ENCODE peak calls at places on chromosomes 16 and 17, in eight cellular contexts. J is effector memory CD8-positive, alpha-beta T cell; X is heart right ventricle; L is fibroblast of lung; F is globus pallidus; A is sigmoid colon; R is T-helper 9 cell; K is stimulated activated CD4-positive, alpha-beta T cell treated with anti-CD3 and anti-CD28 coated beads, Interleukin-15, amount 100 ng/mL, for 1 hour. G is an unnamed sample.

GRCh38 chr17:72724375-72724774 is 368.1 kb downstream of the SLC39A11 start:
- DNase-seq in K (no peak), R (no peak), A (no peak), J (no peak), X (no peak), L (no peak), F (no peak), G (no peak)

GRCh38 chr16:4517812-4518211 is 20.8 kb downstream of the CDIP1 start:
- DNase-seq in J (no peak), F (no peak), R (no peak), X (no peak), L (peak), K (no peak), A (no peak), G (peak)

GRCh38 chr16:68508013-68508412 is 31.1 kb upstream of the ZFP90 start:
- DNase-seq in A (no peak), J (no peak), R (no peak), F (no peak), L (no peak), K (no peak), X (no peak), G (no peak)

GRCh38 chr17:59355030-59355694 is 23.7 kb downstream of the YPEL2 start:
- DNase-seq in F (no peak), A (no peak), K (no peak), X (no peak), R (no peak), L (no peak), J (no peak), G (no peak)

GRCh38 chr17:74763565-74764387 is 12.4 kb downstream of the NAT9 start:
- DNase-seq in K (no peak), R (no peak), X (no peak), J (no peak), F (peak), A (no peak), L (no peak), G (no peak)

GRCh38 chr17:76956846-76957540 is 88.8 kb downstream of the MGAT5B start:
- DNase-seq in F (no peak), A (no peak), K (no peak), R (no peak), L (no peak), X (no peak), J (no peak), G (no peak)

GRCh38 chr16:31354394-31355291 is at the start of gene ITGAX:
- DNase-seq in J (peak), R (no peak), L (peak), F (peak), K (no peak), X (no peak), A (no peak), G (peak)

GRCh38 chr17:45431531-45432404 is 902 bp downstream of the ARHGAP27 start:
- DNase-seq in A (no peak), R (peak), J (peak), X (peak), K (peak), L (no peak), F (no peak), G (peak)

GRCh38 chr17:72566671-72567484 is 446.1 kb downstream of the SOX9 start:
- DNase-seq in X (no peak), L (no peak), A (no peak), J (no peak), F (no peak), R (no peak), K (no peak), G (no peak)

GRCh38 chr17:57574040-57574513 is 171.0 kb downstream of the CCDC182 start:
- DNase-seq in J (no peak), X (peak), F (peak), R (no peak), A (peak), K (no peak), L (peak), G (peak)

GRCh38 chr17:6353161-6353560 is 81.8 kb downstream of the AIPL1 start:
- DNase-seq in A (no peak), R (no peak), X (no peak), K (no peak), J (no peak), L (no peak), F (no peak), G (no peak)

GRCh38 chr17:34386925-34387550 is 24.0 kb upstream of the CCL1 start:
- DNase-seq in X (no peak), K (no peak), J (no peak), F (peak), L (peak), A (no peak), R (no peak), G (peak)

GRCh38 chr17:62614142-62614541 is 13.3 kb upstream of the MRC2 start:
- DNase-seq in X (no peak), A (no peak), L (peak), R (no peak), J (no peak), K (no peak), F (no peak), G (peak)

GRCh38 chr17:4933646-4934045 is 1.6 kb downstream of the GP1BA start:
- DNase-seq in K (no peak), L (no peak), R (no peak), F (no peak), J (no peak), X (no peak), A (no peak), G (no peak)

GRCh38 chr17:74943808-74944522 is 8.3 kb downstream of the OTOP3 start:
- DNase-seq in X (no peak), L (no peak), R (no peak), F (no peak), J (no peak), K (no peak), A (no peak), G (no peak)

GRCh38 chr16:1288813-1289479 is 20.5 kb upstream of the UBE2I start:
- DNase-seq in X (no peak), R (no peak), L (no peak), F (no peak), J (no peak), K (no peak), A (peak), G (no peak)

GRCh38 chr17:32909787-32910369 is 18.1 kb upstream of the TMEM98 start:
- DNase-seq in X (no peak), L (peak), A (peak), J (peak), F (peak), K (no peak), R (peak), G (peak)

GRCh38 chr16:14219983-14220382 is 148.9 kb downstream of the MRTFB start:
- DNase-seq in X (no peak), L (no peak), R (no peak), J (no peak), K (no peak), F (no peak), A (no peak), G (no peak)

GRCh38 chr16:4775005-4775404 is 8.0 kb upstream of the ZNF500 start:
- DNase-seq in X (no peak), J (no peak), A (no peak), F (no peak), R (no peak), L (no peak), K (no peak), G (no peak)

GRCh38 chr17:1150863-1151685 is 28.7 kb downstream of the ABR start:
- DNase-seq in F (no peak), J (no peak), L (no peak), A (no peak), R (no peak), K (no peak), X (no peak), G (peak)

GRCh38 chr17:70702683-70703255 is 533.4 kb downstream of the KCNJ2 start:
- DNase-seq in L (no peak), F (no peak), R (no peak), J (no peak), X (no peak), A (no peak), K (no peak), G (no peak)

GRCh38 chr16:88780100-88781062 is 4.6 kb downstream of the PIEZO1 start:
- DNase-seq in X (no peak), A (no peak), J (no peak), K (no peak), L (peak), R (no peak), F (no peak), G (no peak)

GRCh38 chr17:32341141-32341856 is 674 bp downstream of the C17orf75 start:
- DNase-seq in A (no peak), L (peak), K (no peak), R (peak), J (peak), X (no peak), F (peak), G (no peak)

GRCh38 chr16:85151079-85151602 is 38.9 kb upstream of the CIBAR2 start:
- DNase-seq in K (no peak), F (no peak), A (no peak), R (no peak), X (no peak), J (no peak), L (no peak), G (no peak)

GRCh38 chr16:88977028-88977844 is at the start of gene CBFA2T3:
- DNase-seq in K (no peak), L (peak), A (peak), F (peak), J (no peak), X (peak), R (no peak), G (no peak)

GRCh38 chr17:17757391-17757791 is 76.1 kb downstream of the RAI1 start:
- DNase-seq in F (no peak), K (no peak), X (no peak), A (no peak), L (no peak), R (no peak), J (no peak), G (no peak)

GRCh38 chr17:41739661-41740352 is 5.4 kb upstream of the HAP1 start:
- DNase-seq in R (no peak), K (no peak), X (no peak), A (no peak), F (no peak), L (no peak), J (no peak), G (peak)

GRCh38 chr16:85999778-86000177 is 100.8 kb downstream of the IRF8 start:
- DNase-seq in X (no peak), F (no peak), R (no peak), L (no peak), K (no peak), A (peak), J (no peak), G (no peak)

G was measured in fibroblast of the aortic adventitia.